ENCODE peak calls at places on chromosomes 7 and 10, in six cellular contexts. One of them, this sample, is unnamed.

GRCh38 chr7:103773726-103774125 is 215.7 kb downstream of the RELN start:
- DNase-seq in neural crest cell: no peak
- DNase-seq in glutamatergic neuron: no peak
- DNase-seq in heart left ventricle: no peak
- DNase-seq in choroid plexus epithelial cell: no peak
- DNase-seq in Calu3: no peak
- DNase-seq in this sample: no peak

GRCh38 chr10:19333631-19334030 is 285.0 kb downstream of the MALRD1 start:
- DNase-seq in heart left ventricle: no peak
- DNase-seq in Calu3: no peak
- DNase-seq in choroid plexus epithelial cell: no peak
- DNase-seq in neural crest cell: no peak
- DNase-seq in glutamatergic neuron: no peak
- DNase-seq in this sample: no peak

GRCh38 chr10:118729641-118730258 is 25.0 kb downstream of the CACUL1 start:
- DNase-seq in heart left ventricle: no peak
- DNase-seq in choroid plexus epithelial cell: peak; percentile 29
- DNase-seq in glutamatergic neuron: no peak
- DNase-seq in neural crest cell: no peak
- DNase-seq in Calu3: no peak
- DNase-seq in this sample: no peak

GRCh38 chr10:3495281-3495680 is 289.7 kb downstream of the KLF6 start:
- DNase-seq in Calu3: no peak
- DNase-seq in choroid plexus epithelial cell: no peak
- DNase-seq in neural crest cell: no peak
- DNase-seq in heart left ventricle: no peak
- DNase-seq in glutamatergic neuron: no peak
- DNase-seq in this sample: no peak

GRCh38 chr10:29563420-29564035 is 71.2 kb downstream of the SVIL start:
- DNase-seq in neural crest cell: no peak
- DNase-seq in heart left ventricle: no peak
- DNase-seq in glutamatergic neuron: no peak
- DNase-seq in Calu3: no peak
- DNase-seq in choroid plexus epithelial cell: no peak
- DNase-seq in this sample: no peak

GRCh38 chr7:122651451-122651850 is 47.5 kb downstream of the RNF133 start:
- DNase-seq in choroid plexus epithelial cell: peak; percentile 45
- DNase-seq in neural crest cell: no peak
- DNase-seq in heart left ventricle: no peak
- DNase-seq in glutamatergic neuron: no peak
- DNase-seq in Calu3: no peak
- DNase-seq in this sample: no peak

GRCh38 chr7:100575206-100575631 is 1.5 kb upstream of the SAP25 start:
- DNase-seq in choroid plexus epithelial cell: no peak
- DNase-seq in neural crest cell: no peak
- DNase-seq in Calu3: no peak
- DNase-seq in heart left ventricle: no peak
- DNase-seq in glutamatergic neuron: no peak
- DNase-seq in this sample: no peak

GRCh38 chr7:50739744-50740455 is 42.8 kb downstream of the GRB10 start:
- DNase-seq in Calu3: no peak
- DNase-seq in neural crest cell: no peak
- DNase-seq in glutamatergic neuron: no peak
- DNase-seq in heart left ventricle: no peak
- DNase-seq in choroid plexus epithelial cell: no peak
- DNase-seq in this sample: no peak

GRCh38 chr10:19048901-19049300 is 300 bp downstream of the MALRD1 start:
- DNase-seq in glutamatergic neuron: no peak
- DNase-seq in neural crest cell: no peak
- DNase-seq in Calu3: no peak
- DNase-seq in choroid plexus epithelial cell: no peak
- DNase-seq in heart left ventricle: no peak
- DNase-seq in this sample: no peak

GRCh38 chr7:150945171-150945852 is 32.8 kb downstream of the KCNH2 start:
- DNase-seq in neural crest cell: no peak
- DNase-seq in heart left ventricle: no peak
- DNase-seq in glutamatergic neuron: peak; percentile 23
- DNase-seq in choroid plexus epithelial cell: no peak
- DNase-seq in Calu3: no peak
- DNase-seq in this sample: no peak

GRCh38 chr10:112265745-112266144 is 17.5 kb upstream of the TECTB start:
- DNase-seq in neural crest cell: no peak
- DNase-seq in Calu3: no peak
- DNase-seq in glutamatergic neuron: no peak
- DNase-seq in choroid plexus epithelial cell: peak; percentile 31
- DNase-seq in heart left ventricle: no peak
- DNase-seq in this sample: no peak

GRCh38 chr7:93298206-93298605 is 66.0 kb downstream of the VPS50 start:
- DNase-seq in glutamatergic neuron: no peak
- DNase-seq in Calu3: no peak
- DNase-seq in neural crest cell: no peak
- DNase-seq in choroid plexus epithelial cell: no peak
- DNase-seq in heart left ventricle: no peak
- DNase-seq in this sample: no peak

GRCh38 chr10:62053860-62054259 is 152.4 kb downstream of the ARID5B start:
- DNase-seq in neural crest cell: no peak
- DNase-seq in Calu3: no peak
- DNase-seq in heart left ventricle: no peak
- DNase-seq in choroid plexus epithelial cell: no peak
- DNase-seq in glutamatergic neuron: no peak
- DNase-seq in this sample: no peak

GRCh38 chr10:132554991-132555647 is 17.5 kb downstream of the INPP5A start:
- DNase-seq in glutamatergic neuron: peak; percentile 14
- DNase-seq in choroid plexus epithelial cell: no peak
- DNase-seq in heart left ventricle: peak; percentile 57
- DNase-seq in Calu3: no peak
- DNase-seq in neural crest cell: no peak
- DNase-seq in this sample: no peak

GRCh38 chr10:4186849-4187248 is 401.8 kb upstream of the KLF6 start:
- DNase-seq in choroid plexus epithelial cell: no peak
- DNase-seq in Calu3: no peak
- DNase-seq in neural crest cell: no peak
- DNase-seq in heart left ventricle: no peak
- DNase-seq in glutamatergic neuron: no peak
- DNase-seq in this sample: no peak

GRCh38 chr10:22620140-22620857 is 94.1 kb downstream of the PIP4K2A start:
- DNase-seq in heart left ventricle: peak; percentile 57
- DNase-seq in neural crest cell: no peak
- DNase-seq in glutamatergic neuron: no peak
- DNase-seq in choroid plexus epithelial cell: peak; percentile 98
- DNase-seq in Calu3: peak; percentile 60
- DNase-seq in this sample: peak; percentile 100

GRCh38 chr10:16905304-16905703 is 88.1 kb upstream of the RSU1 start:
- DNase-seq in heart left ventricle: no peak
- DNase-seq in choroid plexus epithelial cell: no peak
- DNase-seq in glutamatergic neuron: no peak
- DNase-seq in neural crest cell: no peak
- DNase-seq in Calu3: no peak
- DNase-seq in this sample: peak; percentile 98

GRCh38 chr7:98930464-98930863 is 52.1 kb downstream of the TRRAP start:
- DNase-seq in neural crest cell: no peak
- DNase-seq in glutamatergic neuron: no peak
- DNase-seq in heart left ventricle: no peak
- DNase-seq in choroid plexus epithelial cell: no peak
- DNase-seq in Calu3: no peak
- DNase-seq in this sample: no peak

GRCh38 chr7:113092762-113093161 is 6.1 kb upstream of the GPR85 start:
- DNase-seq in Calu3: no peak
- DNase-seq in glutamatergic neuron: no peak
- DNase-seq in heart left ventricle: no peak
- DNase-seq in choroid plexus epithelial cell: no peak
- DNase-seq in neural crest cell: no peak
- DNase-seq in this sample: no peak

GRCh38 chr7:139016931-139017511 is 18.8 kb downstream of the ZC3HAV1L start:
- DNase-seq in neural crest cell: peak; percentile 47
- DNase-seq in Calu3: peak; percentile 58
- DNase-seq in heart left ventricle: peak; percentile 66
- DNase-seq in choroid plexus epithelial cell: peak; percentile 88
- DNase-seq in glutamatergic neuron: peak; percentile 56
- DNase-seq in this sample: peak; percentile 76

GRCh38 chr10:78255796-78256638 is 222.4 kb downstream of the RPS24 start:
- DNase-seq in neural crest cell: no peak
- DNase-seq in Calu3: peak; percentile 60
- DNase-seq in choroid plexus epithelial cell: peak; percentile 95
- DNase-seq in glutamatergic neuron: no peak
- DNase-seq in heart left ventricle: peak; percentile 19
- DNase-seq in this sample: peak; percentile 99

GRCh38 chr7:142855401-142855743 is 496 bp downstream of the EPHB6 start:
- DNase-seq in Calu3: no peak
- DNase-seq in choroid plexus epithelial cell: no peak
- DNase-seq in heart left ventricle: no peak
- DNase-seq in glutamatergic neuron: no peak
- DNase-seq in neural crest cell: no peak
- DNase-seq in this sample: no peak
- TF ChIP-seq CTCF in Calu3: no peak
- TF ChIP-seq CTCF in choroid plexus epithelial cell: peak; percentile 5
- TF ChIP-seq CTCF in heart left ventricle: no peak
- TF ChIP-seq CTCF in glutamatergic neuron: no peak
- TF ChIP-seq CTCF in neural crest cell: peak; percentile 29
- TF ChIP-seq CTCF in this sample: no peak

GRCh38 chr7:137816696-137817320 is 30.0 kb downstream of the DGKI start:
- DNase-seq in glutamatergic neuron: no peak
- DNase-seq in neural crest cell: no peak
- DNase-seq in choroid plexus epithelial cell: peak; percentile 47
- DNase-seq in Calu3: no peak
- DNase-seq in heart left ventricle: no peak
- DNase-seq in this sample: peak; percentile 47
- TF ChIP-seq CTCF in glutamatergic neuron: no peak
- TF ChIP-seq CTCF in neural crest cell: peak; percentile 21
- TF ChIP-seq CTCF in choroid plexus epithelial cell: peak; percentile 39
- TF ChIP-seq CTCF in Calu3: no peak
- TF ChIP-seq CTCF in heart left ventricle: peak; percentile 37
- TF ChIP-seq CTCF in this sample: peak; percentile 52

GRCh38 chr7:133275008-133275407 is 22.1 kb downstream of the EXOC4 start:
- DNase-seq in neural crest cell: no peak
- DNase-seq in choroid plexus epithelial cell: no peak
- DNase-seq in glutamatergic neuron: no peak
- DNase-seq in heart left ventricle: no peak
- DNase-seq in Calu3: no peak
- DNase-seq in this sample: no peak
- TF ChIP-seq CTCF in neural crest cell: no peak
- TF ChIP-seq CTCF in choroid plexus epithelial cell: peak; percentile 22
- TF ChIP-seq CTCF in glutamatergic neuron: no peak
- TF ChIP-seq CTCF in heart left ventricle: no peak
- TF ChIP-seq CTCF in Calu3: no peak
- TF ChIP-seq CTCF in this sample: no peak

GRCh38 chr10:80581469-80581835 is 43.8 kb downstream of the SH2D4B start:
- DNase-seq in glutamatergic neuron: no peak
- DNase-seq in Calu3: no peak
- DNase-seq in heart left ventricle: no peak
- DNase-seq in choroid plexus epithelial cell: no peak
- DNase-seq in neural crest cell: no peak
- DNase-seq in this sample: no peak

GRCh38 chr10:80580811-80581468 is 43.2 kb downstream of the SH2D4B start:
- DNase-seq in glutamatergic neuron: no peak
- DNase-seq in neural crest cell: no peak
- DNase-seq in heart left ventricle: no peak
- DNase-seq in choroid plexus epithelial cell: no peak
- DNase-seq in Calu3: no peak
- DNase-seq in this sample: no peak

GRCh38 chr10:80582561-80582960 is 44.9 kb downstream of the SH2D4B start:
- DNase-seq in glutamatergic neuron: no peak
- DNase-seq in heart left ventricle: no peak
- DNase-seq in neural crest cell: no peak
- DNase-seq in choroid plexus epithelial cell: no peak
- DNase-seq in Calu3: no peak
- DNase-seq in this sample: no peak

GRCh38 chr10:80585812-80586211 is 48.1 kb downstream of the SH2D4B start:
- DNase-seq in heart left ventricle: no peak
- DNase-seq in neural crest cell: no peak
- DNase-seq in glutamatergic neuron: no peak
- DNase-seq in choroid plexus epithelial cell: no peak
- DNase-seq in Calu3: no peak
- DNase-seq in this sample: no peak

GRCh38 chr10:80583681-80584080 is 46.0 kb downstream of the SH2D4B start:
- DNase-seq in Calu3: no peak
- DNase-seq in choroid plexus epithelial cell: peak; percentile 14
- DNase-seq in glutamatergic neuron: no peak
- DNase-seq in neural crest cell: no peak
- DNase-seq in heart left ventricle: no peak
- DNase-seq in this sample: no peak
- TF ChIP-seq CTCF in Calu3: no peak
- TF ChIP-seq CTCF in choroid plexus epithelial cell: peak; percentile 20
- TF ChIP-seq CTCF in glutamatergic neuron: no peak
- TF ChIP-seq CTCF in neural crest cell: no peak
- TF ChIP-seq CTCF in heart left ventricle: peak; percentile 33
- TF ChIP-seq CTCF in this sample: no peak

DNA sequence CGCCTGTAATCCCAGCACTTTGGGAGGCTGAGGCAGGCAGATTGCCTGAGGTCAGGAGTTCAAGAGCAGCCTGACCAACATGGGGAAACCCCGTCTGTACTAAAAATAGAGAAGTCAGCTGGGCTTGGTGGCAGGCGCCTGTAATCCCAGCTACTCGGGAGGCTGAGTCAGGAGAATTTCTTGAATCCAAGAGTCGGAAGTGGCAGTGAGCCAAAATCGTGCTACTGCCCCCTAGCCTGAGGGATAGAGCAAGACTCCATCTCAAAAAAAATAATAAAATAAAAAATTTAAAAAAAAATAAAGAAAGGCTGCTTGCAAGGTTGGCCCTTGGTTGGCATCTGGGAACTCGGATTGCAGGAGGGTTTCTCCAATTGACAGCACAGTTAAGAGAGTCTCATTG is 221.6 kb downstream of the DGKI start:
- DNase-seq in neural crest cell: no peak
- DNase-seq in heart left ventricle: no peak
- DNase-seq in Calu3: peak; percentile 2
- DNase-seq in glutamatergic neuron: no peak
- DNase-seq in choroid plexus epithelial cell: peak; percentile 33
- DNase-seq in this sample: peak; percentile 45
- TF ChIP-seq CTCF in neural crest cell: no peak
- TF ChIP-seq CTCF in heart left ventricle: no peak
- TF ChIP-seq CTCF in Calu3: no peak
- TF ChIP-seq CTCF in glutamatergic neuron: no peak
- TF ChIP-seq CTCF in choroid plexus epithelial cell: peak; percentile 28
- TF ChIP-seq CTCF in this sample: peak; percentile 7

GRCh38 chr10:115436999-115437398 is 343.8 kb downstream of the ATRNL1 start:
- DNase-seq in glutamatergic neuron: no peak
- DNase-seq in neural crest cell: no peak
- DNase-seq in heart left ventricle: no peak
- DNase-seq in choroid plexus epithelial cell: no peak
- DNase-seq in Calu3: no peak
- DNase-seq in this sample: no peak

GRCh38 chr10:115427611-115428010 is 334.4 kb downstream of the ATRNL1 start:
- DNase-seq in neural crest cell: no peak
- DNase-seq in heart left ventricle: no peak
- DNase-seq in glutamatergic neuron: no peak
- DNase-seq in Calu3: no peak
- DNase-seq in choroid plexus epithelial cell: no peak
- DNase-seq in this sample: no peak

GRCh38 chr10:115432188-115432819 is 339.1 kb downstream of the ATRNL1 start:
- DNase-seq in glutamatergic neuron: no peak
- DNase-seq in heart left ventricle: no peak
- DNase-seq in Calu3: no peak
- DNase-seq in choroid plexus epithelial cell: peak; percentile 60
- DNase-seq in neural crest cell: no peak
- DNase-seq in this sample: peak; percentile 7
- TF ChIP-seq CTCF in glutamatergic neuron: no peak
- TF ChIP-seq CTCF in heart left ventricle: peak; percentile 33
- TF ChIP-seq CTCF in Calu3: no peak
- TF ChIP-seq CTCF in choroid plexus epithelial cell: peak; percentile 58
- TF ChIP-seq CTCF in neural crest cell: peak; percentile 67
- TF ChIP-seq CTCF in this sample: peak; percentile 24

This sample was measured in fibroblast of mammary gland.